ENCODE peak calls at places on chromosomes 5 and 9, in seven cellular contexts. One of them, this sample, is unnamed.
A peak's percentile ranks its signal among the peaks of the same experiment; 100 is the strongest.

GRCh38 chr5:16867585-16867953 is 68.5 kb downstream of the MYO10 start:
- DNase-seq in activated B cell treated with CpG ODN at 0.5 μM for 24 hours: no peak
- DNase-seq in nephron progenitor cell: no peak
- DNase-seq in HEK293T: no peak
- DNase-seq in activated naive CD8-positive, alpha-beta T cell treated with anti-CD3 and anti-CD28 coated beads, Interleukin-2, amount 10 ng/mL, durations not matched to agents 7 days and 5 days: no peak
- DNase-seq in mesenchymal stem cell: no peak
- DNase-seq in left ventricle myocardium inferior: no peak
- DNase-seq in this sample: no peak

GRCh38 chr9:81588148-81588874 is 101.0 kb downstream of the TLE1 start:
- DNase-seq in nephron progenitor cell: no peak
- DNase-seq in left ventricle myocardium inferior: no peak
- DNase-seq in mesenchymal stem cell: peak; percentile 82
- DNase-seq in activated B cell treated with CpG ODN at 0.5 μM for 24 hours: no peak
- DNase-seq in HEK293T: no peak
- DNase-seq in activated naive CD8-positive, alpha-beta T cell treated with anti-CD3 and anti-CD28 coated beads, Interleukin-2, amount 10 ng/mL, durations not matched to agents 7 days and 5 days: no peak
- DNase-seq in this sample: peak; percentile 56

GRCh38 chr5:121019734-121020133 is 555.6 kb downstream of the PRR16 start:
- DNase-seq in activated naive CD8-positive, alpha-beta T cell treated with anti-CD3 and anti-CD28 coated beads, Interleukin-2, amount 10 ng/mL, durations not matched to agents 7 days and 5 days: no peak
- DNase-seq in HEK293T: no peak
- DNase-seq in mesenchymal stem cell: no peak
- DNase-seq in left ventricle myocardium inferior: no peak
- DNase-seq in nephron progenitor cell: no peak
- DNase-seq in activated B cell treated with CpG ODN at 0.5 μM for 24 hours: no peak
- DNase-seq in this sample: no peak

GRCh38 chr5:172834570-172835245 is 657 bp downstream of the ERGIC1 start:
- DNase-seq in activated B cell treated with CpG ODN at 0.5 μM for 24 hours: no peak
- DNase-seq in nephron progenitor cell: peak; percentile 35
- DNase-seq in left ventricle myocardium inferior: no peak
- DNase-seq in mesenchymal stem cell: peak; percentile 56
- DNase-seq in HEK293T: peak; percentile 39
- DNase-seq in activated naive CD8-positive, alpha-beta T cell treated with anti-CD3 and anti-CD28 coated beads, Interleukin-2, amount 10 ng/mL, durations not matched to agents 7 days and 5 days: peak; percentile 47
- DNase-seq in this sample: peak; percentile 71

GRCh38 chr9:130570200-130570599 is 9.2 kb upstream of the FUBP3 start:
- DNase-seq in nephron progenitor cell: no peak
- DNase-seq in activated naive CD8-positive, alpha-beta T cell treated with anti-CD3 and anti-CD28 coated beads, Interleukin-2, amount 10 ng/mL, durations not matched to agents 7 days and 5 days: no peak
- DNase-seq in activated B cell treated with CpG ODN at 0.5 μM for 24 hours: no peak
- DNase-seq in HEK293T: no peak
- DNase-seq in mesenchymal stem cell: peak; percentile 45
- DNase-seq in left ventricle myocardium inferior: no peak
- DNase-seq in this sample: no peak

GRCh38 chr5:36777105-36777757 is 99.3 kb upstream of the NIPBL start:
- DNase-seq in left ventricle myocardium inferior: no peak
- DNase-seq in activated B cell treated with CpG ODN at 0.5 μM for 24 hours: no peak
- DNase-seq in HEK293T: peak; percentile 60
- DNase-seq in mesenchymal stem cell: peak; percentile 41
- DNase-seq in activated naive CD8-positive, alpha-beta T cell treated with anti-CD3 and anti-CD28 coated beads, Interleukin-2, amount 10 ng/mL, durations not matched to agents 7 days and 5 days: no peak
- DNase-seq in nephron progenitor cell: peak; percentile 18
- DNase-seq in this sample: peak; percentile 64

GRCh38 chr9:32928912-32929311 is 72.5 kb downstream of the APTX start:
- DNase-seq in activated naive CD8-positive, alpha-beta T cell treated with anti-CD3 and anti-CD28 coated beads, Interleukin-2, amount 10 ng/mL, durations not matched to agents 7 days and 5 days: no peak
- DNase-seq in mesenchymal stem cell: no peak
- DNase-seq in nephron progenitor cell: no peak
- DNase-seq in left ventricle myocardium inferior: no peak
- DNase-seq in activated B cell treated with CpG ODN at 0.5 μM for 24 hours: no peak
- DNase-seq in HEK293T: no peak
- DNase-seq in this sample: no peak

GRCh38 chr9:38022995-38023394 is 46.0 kb downstream of the SHB start:
- DNase-seq in left ventricle myocardium inferior: no peak
- DNase-seq in nephron progenitor cell: no peak
- DNase-seq in activated naive CD8-positive, alpha-beta T cell treated with anti-CD3 and anti-CD28 coated beads, Interleukin-2, amount 10 ng/mL, durations not matched to agents 7 days and 5 days: no peak
- DNase-seq in activated B cell treated with CpG ODN at 0.5 μM for 24 hours: no peak
- DNase-seq in mesenchymal stem cell: no peak
- DNase-seq in HEK293T: no peak
- DNase-seq in this sample: no peak

GRCh38 chr9:33884856-33885701 is 68.1 kb downstream of the UBE2R2 start:
- DNase-seq in activated B cell treated with CpG ODN at 0.5 μM for 24 hours: no peak
- DNase-seq in HEK293T: peak; percentile 17
- DNase-seq in left ventricle myocardium inferior: no peak
- DNase-seq in activated naive CD8-positive, alpha-beta T cell treated with anti-CD3 and anti-CD28 coated beads, Interleukin-2, amount 10 ng/mL, durations not matched to agents 7 days and 5 days: no peak
- DNase-seq in nephron progenitor cell: no peak
- DNase-seq in mesenchymal stem cell: peak; percentile 59
- DNase-seq in this sample: no peak

GRCh38 chr5:68074048-68074632 is 141.4 kb upstream of the PIK3R1 start:
- DNase-seq in left ventricle myocardium inferior: no peak
- DNase-seq in nephron progenitor cell: no peak
- DNase-seq in HEK293T: no peak
- DNase-seq in activated naive CD8-positive, alpha-beta T cell treated with anti-CD3 and anti-CD28 coated beads, Interleukin-2, amount 10 ng/mL, durations not matched to agents 7 days and 5 days: no peak
- DNase-seq in activated B cell treated with CpG ODN at 0.5 μM for 24 hours: no peak
- DNase-seq in mesenchymal stem cell: peak; percentile 14
- DNase-seq in this sample: no peak

GRCh38 chr9:33273266-33273971 is 8.6 kb downstream of the CHMP5 start:
- DNase-seq in mesenchymal stem cell: no peak
- DNase-seq in nephron progenitor cell: no peak
- DNase-seq in HEK293T: no peak
- DNase-seq in activated naive CD8-positive, alpha-beta T cell treated with anti-CD3 and anti-CD28 coated beads, Interleukin-2, amount 10 ng/mL, durations not matched to agents 7 days and 5 days: no peak
- DNase-seq in left ventricle myocardium inferior: no peak
- DNase-seq in activated B cell treated with CpG ODN at 0.5 μM for 24 hours: no peak
- DNase-seq in this sample: no peak

GRCh38 chr5:93343570-93343969 is 237.4 kb downstream of the NR2F1-AS1 start:
- DNase-seq in nephron progenitor cell: no peak
- DNase-seq in mesenchymal stem cell: no peak
- DNase-seq in left ventricle myocardium inferior: no peak
- DNase-seq in activated naive CD8-positive, alpha-beta T cell treated with anti-CD3 and anti-CD28 coated beads, Interleukin-2, amount 10 ng/mL, durations not matched to agents 7 days and 5 days: no peak
- DNase-seq in HEK293T: no peak
- DNase-seq in activated B cell treated with CpG ODN at 0.5 μM for 24 hours: no peak
- DNase-seq in this sample: no peak

GRCh38 chr5:124460000-124460399 is 286.4 kb downstream of the ZNF608 start:
- DNase-seq in left ventricle myocardium inferior: no peak
- DNase-seq in mesenchymal stem cell: no peak
- DNase-seq in activated B cell treated with CpG ODN at 0.5 μM for 24 hours: no peak
- DNase-seq in activated naive CD8-positive, alpha-beta T cell treated with anti-CD3 and anti-CD28 coated beads, Interleukin-2, amount 10 ng/mL, durations not matched to agents 7 days and 5 days: no peak
- DNase-seq in nephron progenitor cell: no peak
- DNase-seq in HEK293T: no peak
- DNase-seq in this sample: no peak

GRCh38 chr9:114016629-114017423 is 61.3 kb downstream of the AMBP start:
- DNase-seq in HEK293T: no peak
- DNase-seq in activated B cell treated with CpG ODN at 0.5 μM for 24 hours: peak; percentile 6
- DNase-seq in activated naive CD8-positive, alpha-beta T cell treated with anti-CD3 and anti-CD28 coated beads, Interleukin-2, amount 10 ng/mL, durations not matched to agents 7 days and 5 days: peak; percentile 12
- DNase-seq in mesenchymal stem cell: no peak
- DNase-seq in left ventricle myocardium inferior: no peak
- DNase-seq in nephron progenitor cell: no peak
- DNase-seq in this sample: no peak

GRCh38 chr9:97781902-97782301 is 71.1 kb upstream of the FOXE1 start:
- DNase-seq in HEK293T: no peak
- DNase-seq in mesenchymal stem cell: no peak
- DNase-seq in activated B cell treated with CpG ODN at 0.5 μM for 24 hours: no peak
- DNase-seq in activated naive CD8-positive, alpha-beta T cell treated with anti-CD3 and anti-CD28 coated beads, Interleukin-2, amount 10 ng/mL, durations not matched to agents 7 days and 5 days: no peak
- DNase-seq in nephron progenitor cell: no peak
- DNase-seq in left ventricle myocardium inferior: no peak
- DNase-seq in this sample: no peak

GRCh38 chr9:93287189-93287552 is 103.2 kb downstream of the WNK2 start:
- DNase-seq in activated B cell treated with CpG ODN at 0.5 μM for 24 hours: no peak
- DNase-seq in left ventricle myocardium inferior: no peak
- DNase-seq in nephron progenitor cell: no peak
- DNase-seq in HEK293T: no peak
- DNase-seq in activated naive CD8-positive, alpha-beta T cell treated with anti-CD3 and anti-CD28 coated beads, Interleukin-2, amount 10 ng/mL, durations not matched to agents 7 days and 5 days: no peak
- DNase-seq in mesenchymal stem cell: no peak
- DNase-seq in this sample: no peak

GRCh38 chr9:110714314-110714713 is 45.7 kb downstream of the MUSK start:
- DNase-seq in nephron progenitor cell: peak; percentile 4
- DNase-seq in HEK293T: peak; percentile 16
- DNase-seq in activated naive CD8-positive, alpha-beta T cell treated with anti-CD3 and anti-CD28 coated beads, Interleukin-2, amount 10 ng/mL, durations not matched to agents 7 days and 5 days: no peak
- DNase-seq in left ventricle myocardium inferior: no peak
- DNase-seq in activated B cell treated with CpG ODN at 0.5 μM for 24 hours: no peak
- DNase-seq in mesenchymal stem cell: peak; percentile 41
- DNase-seq in this sample: peak; percentile 7

GRCh38 chr5:959581-960531 is 48.7 kb upstream of the NKD2 start:
- DNase-seq in activated naive CD8-positive, alpha-beta T cell treated with anti-CD3 and anti-CD28 coated beads, Interleukin-2, amount 10 ng/mL, durations not matched to agents 7 days and 5 days: no peak
- DNase-seq in activated B cell treated with CpG ODN at 0.5 μM for 24 hours: no peak
- DNase-seq in HEK293T: no peak
- DNase-seq in mesenchymal stem cell: no peak
- DNase-seq in nephron progenitor cell: no peak
- DNase-seq in left ventricle myocardium inferior: no peak
- DNase-seq in this sample: peak; percentile 14

GRCh38 chr9:69675563-69675962 is 3.4 kb upstream of the APBA1 start:
- DNase-seq in left ventricle myocardium inferior: no peak
- DNase-seq in activated B cell treated with CpG ODN at 0.5 μM for 24 hours: no peak
- DNase-seq in mesenchymal stem cell: no peak
- DNase-seq in nephron progenitor cell: no peak
- DNase-seq in HEK293T: no peak
- DNase-seq in activated naive CD8-positive, alpha-beta T cell treated with anti-CD3 and anti-CD28 coated beads, Interleukin-2, amount 10 ng/mL, durations not matched to agents 7 days and 5 days: no peak
- DNase-seq in this sample: no peak

GRCh38 chr5:170219615-170220014 is 13.2 kb upstream of the C5orf58 start:
- DNase-seq in activated naive CD8-positive, alpha-beta T cell treated with anti-CD3 and anti-CD28 coated beads, Interleukin-2, amount 10 ng/mL, durations not matched to agents 7 days and 5 days: no peak
- DNase-seq in nephron progenitor cell: no peak
- DNase-seq in HEK293T: no peak
- DNase-seq in left ventricle myocardium inferior: no peak
- DNase-seq in activated B cell treated with CpG ODN at 0.5 μM for 24 hours: no peak
- DNase-seq in mesenchymal stem cell: peak; percentile 86
- DNase-seq in this sample: no peak

GRCh38 chr5:87103616-87104287 is 163.9 kb upstream of the RASA1 start:
- DNase-seq in left ventricle myocardium inferior: no peak
- DNase-seq in nephron progenitor cell: no peak
- DNase-seq in activated naive CD8-positive, alpha-beta T cell treated with anti-CD3 and anti-CD28 coated beads, Interleukin-2, amount 10 ng/mL, durations not matched to agents 7 days and 5 days: no peak
- DNase-seq in activated B cell treated with CpG ODN at 0.5 μM for 24 hours: no peak
- DNase-seq in HEK293T: no peak
- DNase-seq in mesenchymal stem cell: no peak
- DNase-seq in this sample: no peak

GRCh38 chr5:32100903-32101302 is 73.2 kb downstream of the GOLPH3 start:
- DNase-seq in nephron progenitor cell: no peak
- DNase-seq in activated B cell treated with CpG ODN at 0.5 μM for 24 hours: no peak
- DNase-seq in activated naive CD8-positive, alpha-beta T cell treated with anti-CD3 and anti-CD28 coated beads, Interleukin-2, amount 10 ng/mL, durations not matched to agents 7 days and 5 days: no peak
- DNase-seq in left ventricle myocardium inferior: no peak
- DNase-seq in HEK293T: no peak
- DNase-seq in mesenchymal stem cell: no peak
- DNase-seq in this sample: no peak

GRCh38 chr9:131701789-131702337 is 38.0 kb downstream of the RAPGEF1 start:
- DNase-seq in mesenchymal stem cell: peak; percentile 79
- DNase-seq in activated naive CD8-positive, alpha-beta T cell treated with anti-CD3 and anti-CD28 coated beads, Interleukin-2, amount 10 ng/mL, durations not matched to agents 7 days and 5 days: no peak
- DNase-seq in left ventricle myocardium inferior: no peak
- DNase-seq in activated B cell treated with CpG ODN at 0.5 μM for 24 hours: no peak
- DNase-seq in nephron progenitor cell: no peak
- DNase-seq in HEK293T: no peak
- DNase-seq in this sample: no peak

GRCh38 chr5:139486201-139486600 is 3.6 kb upstream of the STING1 start:
- DNase-seq in activated naive CD8-positive, alpha-beta T cell treated with anti-CD3 and anti-CD28 coated beads, Interleukin-2, amount 10 ng/mL, durations not matched to agents 7 days and 5 days: no peak
- DNase-seq in nephron progenitor cell: no peak
- DNase-seq in mesenchymal stem cell: no peak
- DNase-seq in left ventricle myocardium inferior: no peak
- DNase-seq in HEK293T: no peak
- DNase-seq in activated B cell treated with CpG ODN at 0.5 μM for 24 hours: no peak
- DNase-seq in this sample: peak; percentile 57

GRCh38 chr5:89930591-89931383 is 478.8 kb downstream of the CETN3 start:
- DNase-seq in left ventricle myocardium inferior: no peak
- DNase-seq in nephron progenitor cell: no peak
- DNase-seq in activated naive CD8-positive, alpha-beta T cell treated with anti-CD3 and anti-CD28 coated beads, Interleukin-2, amount 10 ng/mL, durations not matched to agents 7 days and 5 days: no peak
- DNase-seq in activated B cell treated with CpG ODN at 0.5 μM for 24 hours: no peak
- DNase-seq in HEK293T: no peak
- DNase-seq in mesenchymal stem cell: peak; percentile 52
- DNase-seq in this sample: no peak

GRCh38 chr9:99680191-99680590 is 141.5 kb upstream of the NR4A3 start:
- DNase-seq in mesenchymal stem cell: peak; percentile 71
- DNase-seq in HEK293T: no peak
- DNase-seq in nephron progenitor cell: no peak
- DNase-seq in activated B cell treated with CpG ODN at 0.5 μM for 24 hours: no peak
- DNase-seq in left ventricle myocardium inferior: no peak
- DNase-seq in activated naive CD8-positive, alpha-beta T cell treated with anti-CD3 and anti-CD28 coated beads, Interleukin-2, amount 10 ng/mL, durations not matched to agents 7 days and 5 days: no peak
- DNase-seq in this sample: no peak

GRCh38 chr9:35658894-35659220 is 765 bp downstream of the CCDC107 start:
- DNase-seq in activated naive CD8-positive, alpha-beta T cell treated with anti-CD3 and anti-CD28 coated beads, Interleukin-2, amount 10 ng/mL, durations not matched to agents 7 days and 5 days: no peak
- DNase-seq in nephron progenitor cell: no peak
- DNase-seq in mesenchymal stem cell: peak; percentile 74
- DNase-seq in HEK293T: no peak
- DNase-seq in activated B cell treated with CpG ODN at 0.5 μM for 24 hours: no peak
- DNase-seq in left ventricle myocardium inferior: peak; percentile 42
- DNase-seq in this sample: no peak

GRCh38 chr5:93192107-93192506 is 388.9 kb downstream of the NR2F1-AS1 start:
- DNase-seq in left ventricle myocardium inferior: no peak
- DNase-seq in nephron progenitor cell: no peak
- DNase-seq in HEK293T: no peak
- DNase-seq in activated naive CD8-positive, alpha-beta T cell treated with anti-CD3 and anti-CD28 coated beads, Interleukin-2, amount 10 ng/mL, durations not matched to agents 7 days and 5 days: no peak
- DNase-seq in activated B cell treated with CpG ODN at 0.5 μM for 24 hours: no peak
- DNase-seq in mesenchymal stem cell: peak; percentile 96
- DNase-seq in this sample: no peak

GRCh38 chr9:114117996-114118830 is 19.1 kb upstream of the KIF12 start:
- DNase-seq in mesenchymal stem cell: no peak
- DNase-seq in left ventricle myocardium inferior: no peak
- DNase-seq in activated B cell treated with CpG ODN at 0.5 μM for 24 hours: no peak
- DNase-seq in activated naive CD8-positive, alpha-beta T cell treated with anti-CD3 and anti-CD28 coated beads, Interleukin-2, amount 10 ng/mL, durations not matched to agents 7 days and 5 days: no peak
- DNase-seq in nephron progenitor cell: peak; percentile 45
- DNase-seq in HEK293T: no peak
- DNase-seq in this sample: no peak

GRCh38 chr9:121662896-121663580 is 11.6 kb downstream of the DAB2IP start:
- DNase-seq in activated naive CD8-positive, alpha-beta T cell treated with anti-CD3 and anti-CD28 coated beads, Interleukin-2, amount 10 ng/mL, durations not matched to agents 7 days and 5 days: no peak
- DNase-seq in left ventricle myocardium inferior: no peak
- DNase-seq in activated B cell treated with CpG ODN at 0.5 μM for 24 hours: no peak
- DNase-seq in mesenchymal stem cell: no peak
- DNase-seq in nephron progenitor cell: no peak
- DNase-seq in HEK293T: no peak
- DNase-seq in this sample: no peak

GRCh38 chr5:141771031-141771430 is 89.0 kb upstream of the ARAP3 start:
- DNase-seq in mesenchymal stem cell: peak; percentile 1
- DNase-seq in HEK293T: no peak
- DNase-seq in activated B cell treated with CpG ODN at 0.5 μM for 24 hours: no peak
- DNase-seq in activated naive CD8-positive, alpha-beta T cell treated with anti-CD3 and anti-CD28 coated beads, Interleukin-2, amount 10 ng/mL, durations not matched to agents 7 days and 5 days: no peak
- DNase-seq in left ventricle myocardium inferior: no peak
- DNase-seq in nephron progenitor cell: no peak
- DNase-seq in this sample: peak; percentile 63

GRCh38 chr9:130815242-130815808 is 19.7 kb upstream of the ABL1 start:
- DNase-seq in nephron progenitor cell: no peak
- DNase-seq in left ventricle myocardium inferior: no peak
- DNase-seq in HEK293T: no peak
- DNase-seq in activated naive CD8-positive, alpha-beta T cell treated with anti-CD3 and anti-CD28 coated beads, Interleukin-2, amount 10 ng/mL, durations not matched to agents 7 days and 5 days: no peak
- DNase-seq in activated B cell treated with CpG ODN at 0.5 μM for 24 hours: no peak
- DNase-seq in mesenchymal stem cell: no peak
- DNase-seq in this sample: no peak